ENCODE peak calls at places on chromosomes 1 and 21, in five cellular contexts. W, N, H, U and O are unnamed samples.

GRCh38 chr1:168004531-168004930 is 67.7 kb upstream of the MPC2 start:
- DNase-seq in H (no peak), N (no peak), W (no peak), U (no peak), O (no peak)

GRCh38 chr1:246632584-246633168 is 66.4 kb downstream of the CNST start:
- DNase-seq in H (no peak), N (no peak), U (no peak), W (no peak), O (no peak)

GRCh38 chr1:197675475-197676324 is 99.6 kb downstream of the DENND1B start:
- DNase-seq in W (no peak), U (no peak), H (no peak), N (no peak), O (no peak)

GRCh38 chr1:183806086-183806485 is 1.2 kb downstream of the RGL1 start:
- DNase-seq in H (no peak), U (no peak), W (no peak), N (no peak), O (no peak)

GRCh38 chr1:50418600-50419109 is 4.6 kb downstream of the DMRTA2 start:
- DNase-seq in H (peak), U (no peak), N (peak), W (no peak), O (no peak)

GRCh38 chr1:231940116-231940515 is 313.5 kb downstream of the DISC1 start:
- DNase-seq in N (no peak), W (no peak), H (no peak), U (no peak), O (no peak)

GRCh38 chr1:51877434-51878306 is 857 bp downstream of the NRDC start:
- DNase-seq in N (no peak), W (no peak), U (no peak), H (no peak), O (no peak)

GRCh38 chr1:208251015-208251414 is 6.8 kb upstream of the PLXNA2 start:
- DNase-seq in N (no peak), W (no peak), H (no peak), U (no peak), O (no peak)

GRCh38 chr1:99776133-99776532 is 9.7 kb upstream of the FRRS1 start:
- DNase-seq in U (no peak), H (no peak), N (no peak), W (no peak), O (no peak)

GRCh38 chr1:180617769-180618168 is 14.1 kb upstream of the XPR1 start:
- DNase-seq in H (no peak), U (no peak), W (no peak), N (no peak), O (no peak)

GRCh38 chr1:55362558-55362957 is 147.4 kb upstream of the USP24 start:
- DNase-seq in W (no peak), N (no peak), U (no peak), H (no peak), O (no peak)

GRCh38 chr1:17732475-17732874 is 22.7 kb upstream of the ACTL8 start:
- DNase-seq in W (no peak), U (no peak), N (no peak), H (no peak), O (no peak)

GRCh38 chr1:902023-902422 is 21.7 kb upstream of the SAMD11 start:
- DNase-seq in W (no peak), H (peak), U (no peak), N (no peak), O (no peak)

GRCh38 chr1:96116707-96117106 is 604.9 kb upstream of the PTBP2 start:
- DNase-seq in N (no peak), W (no peak), U (no peak), H (no peak), O (no peak)

GRCh38 chr1:27346357-27346756 is 4.5 kb downstream of the SYTL1 start:
- DNase-seq in H (no peak), N (no peak), W (no peak), U (no peak), O (no peak)

GRCh38 chr1:3727042-3727824 is 25.0 kb upstream of the CCDC27 start:
- DNase-seq in U (no peak), N (peak), H (peak), W (no peak), O (no peak)

GRCh38 chr1:158248122-158248521 is 6.1 kb upstream of the CD1A start:
- DNase-seq in U (no peak), W (no peak), H (no peak), N (no peak), O (no peak)

GRCh38 chr1:27626031-27626935 is 8.7 kb downstream of the FGR start:
- DNase-seq in W (no peak), N (no peak), U (no peak), H (no peak), O (no peak)

GRCh38 chr1:228032041-228032440 is 25.2 kb downstream of the WNT3A start:
- DNase-seq in N (no peak), U (no peak), W (no peak), H (no peak), O (no peak)

GRCh38 chr1:59146056-59146455 is 150.8 kb upstream of the FGGY start:
- DNase-seq in H (no peak), W (no peak), U (no peak), N (no peak), O (no peak)

GRCh38 chr1:22416555-22417454 is 34.8 kb upstream of the ZBTB40 start:
- DNase-seq in W (peak), H (peak), U (peak), N (peak), O (peak)

DNA sequence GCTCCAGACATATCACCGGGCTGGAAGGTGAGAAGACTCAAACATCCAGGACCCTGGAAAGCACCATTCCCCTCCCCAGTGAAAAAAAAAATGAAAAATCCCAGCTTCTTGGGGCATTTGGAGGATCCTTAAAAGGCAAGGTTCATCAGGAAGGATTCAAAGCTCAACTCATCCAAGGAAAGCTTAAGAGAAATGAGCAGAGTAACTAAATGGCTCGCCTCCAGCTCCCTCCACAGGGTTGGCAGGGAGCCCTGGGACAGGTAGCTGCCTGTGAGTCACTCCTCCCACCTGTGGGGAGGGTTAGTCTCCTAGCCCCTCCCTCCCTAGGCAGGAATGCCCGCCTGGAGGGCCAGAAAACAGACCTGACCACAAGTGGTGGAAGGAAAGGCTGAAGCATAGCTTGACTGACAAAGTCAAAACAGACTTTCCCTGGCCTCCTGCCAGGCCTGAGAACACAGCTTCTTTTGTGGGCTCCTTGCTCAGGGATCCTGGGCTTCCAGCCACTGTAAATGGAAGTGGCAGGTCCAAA is 712 bp upstream of the LAMB3 start:
- DNase-seq in H (peak), U (peak), W (no peak), N (no peak), O (peak)
- TF ChIP-seq JUND in H (peak), U (no peak), W (peak), N (peak), O (no peak)

DNA sequence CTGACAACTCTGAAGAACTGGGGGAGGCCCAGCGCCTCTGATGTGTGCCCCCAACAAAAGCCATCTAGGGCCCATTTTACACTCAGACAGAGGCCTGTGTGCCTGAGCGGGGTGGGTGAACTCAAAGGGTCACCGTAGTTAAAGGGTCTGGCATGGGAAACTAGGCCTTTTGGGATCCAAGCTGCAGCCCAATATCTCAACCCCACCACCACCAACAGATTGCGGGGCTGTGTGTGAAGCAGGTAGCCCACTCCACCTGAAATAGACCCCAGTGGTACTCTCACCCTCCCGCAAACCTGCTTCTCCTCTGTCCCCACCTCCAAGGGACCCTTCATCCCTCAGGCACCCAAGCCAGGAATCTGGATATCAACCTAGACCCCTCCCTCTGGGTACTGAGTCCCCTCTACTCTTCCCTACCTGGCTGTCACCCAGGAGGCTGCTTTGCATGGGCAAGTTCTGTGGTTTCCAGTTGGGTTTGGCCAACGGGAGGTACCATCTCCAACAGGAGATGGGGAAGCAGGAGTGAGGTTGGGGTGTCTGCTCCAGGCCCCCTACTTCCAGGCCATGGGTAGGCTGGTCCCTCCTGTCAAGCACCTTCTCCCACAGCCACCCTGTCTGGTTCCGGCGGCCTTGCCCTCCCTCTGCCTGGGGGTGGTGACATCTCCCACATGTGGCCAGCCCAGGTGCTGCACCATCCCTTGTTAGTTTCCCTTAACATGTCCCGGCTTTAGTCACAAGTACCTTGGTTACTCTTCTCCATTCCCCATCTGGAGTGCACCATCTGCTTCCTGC is 35.2 kb upstream of the LRP8 start:
- DNase-seq in H (peak), U (no peak), N (no peak), W (no peak), O (no peak)
- TF ChIP-seq JUND in H (no peak), U (no peak), N (no peak), W (no peak), O (no peak)

DNA sequence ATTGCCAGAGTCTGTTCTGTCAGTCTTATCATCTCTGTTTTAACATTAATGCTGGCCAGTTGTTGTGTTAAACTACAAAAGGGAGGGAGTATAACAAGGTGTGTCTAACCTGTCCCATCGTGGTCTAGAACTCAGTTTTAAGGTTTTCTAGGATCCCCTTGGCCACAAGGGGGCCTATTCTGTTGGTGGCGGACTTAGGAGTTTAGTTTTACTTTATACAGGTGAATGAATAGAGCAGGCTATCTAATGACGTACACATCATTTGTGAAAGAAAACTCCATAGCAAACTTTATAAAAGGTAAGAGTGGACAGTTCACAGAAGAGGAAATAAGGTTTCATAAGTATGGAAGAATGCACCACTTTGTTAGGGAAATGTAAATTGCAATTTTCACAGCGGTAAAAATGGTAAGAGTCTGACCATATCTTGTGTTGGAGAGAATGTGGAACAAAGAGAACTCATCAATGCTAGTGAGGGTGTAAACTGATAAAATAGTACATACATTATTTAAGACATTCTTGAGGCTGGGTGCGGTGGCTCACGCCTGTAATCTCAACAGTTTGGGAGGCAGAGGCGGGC is 2.5 kb upstream of the ATF6 start:
- DNase-seq in U (peak), W (no peak), H (peak), N (peak), O (peak)
- TF ChIP-seq JUND in U (no peak), W (no peak), H (no peak), N (no peak), O (no peak)

GRCh38 chr1:24642481-24643361 is at the start of gene SRRM1:
- DNase-seq in W (peak), N (peak), H (peak), U (peak), O (peak)

GRCh38 chr1:24639094-24639493 is 4.0 kb upstream of the SRRM1 start:
- DNase-seq in W (no peak), U (no peak), N (no peak), H (no peak), O (no peak)

GRCh38 chr1:24639881-24640280 is 3.2 kb upstream of the SRRM1 start:
- DNase-seq in N (no peak), W (no peak), H (no peak), U (no peak), O (peak)

GRCh38 chr1:24641646-24642151 is 1.4 kb upstream of the SRRM1 start:
- DNase-seq in H (peak), U (no peak), N (peak), W (no peak), O (no peak)

GRCh38 chr1:24640288-24640687 is 2.8 kb upstream of the SRRM1 start:
- DNase-seq in W (no peak), H (no peak), U (no peak), N (no peak), O (no peak)
- TF ChIP-seq JUND in W (no peak), H (no peak), U (no peak), N (no peak), O (no peak)

DNA sequence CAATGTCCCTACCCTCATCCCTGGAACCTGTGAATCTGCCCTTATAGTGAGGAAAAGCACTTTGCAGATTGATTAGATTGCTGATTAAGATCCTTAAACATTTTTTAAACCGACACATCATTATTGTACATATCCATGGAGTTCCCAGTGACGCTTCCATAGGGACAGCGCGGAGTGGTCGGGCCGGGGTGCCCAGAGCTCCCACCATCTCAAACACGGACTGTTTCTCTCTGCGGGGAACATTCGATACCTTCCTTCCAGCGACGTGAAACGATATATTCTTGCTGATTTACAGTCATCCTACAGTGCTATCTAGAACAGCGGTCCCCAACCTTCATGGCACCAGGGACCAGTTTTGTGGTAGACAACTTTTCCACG is 4.0 kb downstream of the KRTAP10-12 start:
- DNase-seq in H (no peak), W (no peak), U (no peak), N (peak), O (no peak)
- TF ChIP-seq JUND in H (no peak), W (no peak), U (no peak), N (no peak), O (no peak)

GRCh38 chr1:41102208-41102607 is 80.7 kb upstream of the SLFNL1 start:
- DNase-seq in U (no peak), H (no peak), W (no peak), N (peak), O (peak)
- TF ChIP-seq JUND in U (no peak), H (no peak), W (no peak), N (peak), O (no peak)

DNA sequence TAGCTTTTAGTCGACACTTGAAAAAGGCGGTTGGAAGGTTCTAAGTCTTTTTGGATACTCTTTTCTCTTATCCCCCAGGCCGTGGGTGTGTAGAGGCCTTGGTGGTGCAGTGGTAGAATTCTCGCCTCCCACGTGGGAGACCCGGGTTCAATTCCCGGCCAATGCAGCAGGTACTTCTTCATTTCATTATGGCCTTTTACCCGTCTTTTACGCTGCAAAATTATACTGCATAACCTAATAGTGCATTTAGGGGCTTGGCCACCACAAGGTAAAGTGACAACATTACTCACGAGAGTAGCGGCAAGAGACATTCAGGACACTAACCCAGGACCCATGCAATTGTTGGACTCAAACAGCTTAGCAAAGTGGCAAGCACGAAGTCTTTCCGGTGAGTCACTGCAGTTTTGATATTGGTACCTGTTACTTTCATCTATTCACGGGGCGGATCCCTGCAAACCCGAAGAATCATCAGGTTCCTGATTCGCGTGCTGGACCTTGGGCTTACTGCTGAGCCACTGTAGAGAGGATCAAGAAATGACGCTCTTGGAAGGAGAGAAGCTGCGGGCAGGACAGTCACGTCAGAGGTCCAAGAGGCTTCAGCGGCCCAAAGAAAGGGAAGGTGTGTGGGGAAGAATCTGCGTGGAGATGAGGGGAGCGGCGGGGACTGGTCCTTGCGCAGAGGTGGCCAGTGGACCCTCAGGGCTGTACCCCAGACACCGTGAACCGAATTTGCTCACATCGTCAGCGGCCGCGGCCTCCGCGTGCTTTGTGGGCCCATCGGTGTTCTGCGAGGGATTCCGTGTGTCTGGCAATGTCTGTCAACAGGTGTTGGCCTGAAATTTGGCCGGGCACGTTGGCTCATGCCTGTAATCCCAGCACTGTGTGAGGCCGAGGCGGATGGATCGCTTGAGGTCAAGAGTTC is 12.9 kb upstream of the RNU1-4 start:
- DNase-seq in W (peak), H (peak), N (peak), U (peak), O (no peak)
- TF ChIP-seq JUND in W (no peak), H (no peak), N (no peak), U (no peak), O (no peak)

DNA sequence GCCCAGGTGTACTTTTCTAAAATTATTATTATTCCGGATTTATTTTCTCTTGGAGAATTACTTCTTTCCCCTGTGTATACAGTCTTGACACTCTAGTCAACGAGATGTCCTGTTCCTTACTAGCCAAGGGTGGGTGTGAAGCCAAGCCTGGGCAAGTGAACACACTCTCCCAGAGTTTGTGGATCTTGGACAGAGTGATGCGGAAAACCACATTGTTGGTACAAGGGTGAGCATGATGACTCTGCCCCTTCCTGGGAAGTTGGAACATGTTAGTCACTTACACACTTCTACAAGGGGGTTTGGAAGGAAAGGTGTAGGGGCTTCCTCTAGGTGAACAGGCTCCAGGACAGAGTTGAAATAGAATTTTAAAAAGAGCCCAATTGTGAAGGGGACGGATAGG is 20.0 kb upstream of the RD3 start:
- DNase-seq in U (no peak), W (no peak), H (no peak), N (no peak), O (no peak)
- TF ChIP-seq JUND in U (no peak), W (no peak), H (no peak), N (no peak), O (no peak)

GRCh38 chr1:214827883-214828282 is 224.9 kb downstream of the CENPF start:
- DNase-seq in U (no peak), H (no peak), W (no peak), N (no peak), O (no peak)

GRCh38 chr1:214823311-214824117 is 220.5 kb downstream of the CENPF start:
- DNase-seq in H (peak), N (no peak), W (no peak), U (no peak), O (no peak)

DNA sequence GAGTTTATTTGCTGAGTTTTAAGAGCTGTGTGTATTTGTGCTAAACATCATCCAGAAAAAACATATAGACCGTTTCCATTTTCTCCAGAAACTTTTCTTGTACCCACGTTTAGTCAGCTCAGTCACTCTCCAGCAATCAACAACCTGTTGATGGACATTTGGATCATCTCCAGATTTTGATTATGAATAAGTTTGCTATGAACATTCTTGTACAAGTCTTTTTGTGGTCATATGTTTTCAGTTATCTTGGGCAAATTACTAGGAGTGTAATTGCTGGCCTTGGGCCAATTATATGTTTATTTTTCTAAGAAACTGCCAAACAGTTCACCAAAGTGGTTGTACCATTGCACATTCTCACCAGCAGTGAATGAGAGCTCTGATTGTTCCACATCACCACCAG is 221.8 kb downstream of the CENPF start:
- DNase-seq in U (no peak), W (no peak), N (no peak), H (no peak), O (no peak)
- TF ChIP-seq JUND in U (no peak), W (no peak), N (no peak), H (no peak), O (no peak)